ENCODE peak calls at places on chromosome 9, in five cellular contexts. One of them, this sample, is unnamed.
A peak's percentile ranks its signal among the peaks of the same experiment; 100 is the strongest.

GRCh38 chr9:89949116-89949515 is 344.3 kb downstream of the GADD45G start:
- DNase-seq in upper lobe of right lung: no peak
- DNase-seq in fibroblast of lung: no peak
- DNase-seq in HCT116: no peak
- DNase-seq in H1: no peak
- DNase-seq in this sample: no peak

GRCh38 chr9:124133752-124134151 is 122.2 kb downstream of the LHX2 start:
- DNase-seq in fibroblast of lung: peak; percentile 29
- DNase-seq in HCT116: no peak
- DNase-seq in H1: no peak
- DNase-seq in upper lobe of right lung: peak; percentile 76
- DNase-seq in this sample: no peak

GRCh38 chr9:130983283-130983670 is 25.7 kb upstream of the LAMC3 start:
- DNase-seq in H1: no peak
- DNase-seq in fibroblast of lung: no peak
- DNase-seq in upper lobe of right lung: no peak
- DNase-seq in HCT116: no peak
- DNase-seq in this sample: no peak

GRCh38 chr9:86602715-86603114 is 248.5 kb upstream of the TUT7 start:
- DNase-seq in H1: no peak
- DNase-seq in fibroblast of lung: no peak
- DNase-seq in upper lobe of right lung: no peak
- DNase-seq in HCT116: no peak
- DNase-seq in this sample: no peak

GRCh38 chr9:114779352-114779845 is 26.4 kb downstream of the TNFSF15 start:
- DNase-seq in HCT116: peak; percentile 22
- DNase-seq in fibroblast of lung: peak; percentile 46
- DNase-seq in upper lobe of right lung: peak; percentile 89
- DNase-seq in H1: no peak
- DNase-seq in this sample: no peak

GRCh38 chr9:13805566-13805965 is 508.4 kb downstream of the NFIB start:
- DNase-seq in H1: no peak
- DNase-seq in upper lobe of right lung: no peak
- DNase-seq in HCT116: no peak
- DNase-seq in fibroblast of lung: no peak
- DNase-seq in this sample: no peak

GRCh38 chr9:22010881-22011625 is 1.9 kb upstream of the CDKN2B start:
- DNase-seq in HCT116: no peak
- DNase-seq in upper lobe of right lung: no peak
- DNase-seq in fibroblast of lung: no peak
- DNase-seq in H1: peak; percentile 78
- DNase-seq in this sample: no peak

GRCh38 chr9:130484362-130485072 is 39.8 kb downstream of the ASS1 start:
- DNase-seq in fibroblast of lung: no peak
- DNase-seq in upper lobe of right lung: no peak
- DNase-seq in H1: no peak
- DNase-seq in HCT116: no peak
- DNase-seq in this sample: no peak

GRCh38 chr9:89178162-89179120 is at the start of gene SHC3:
- DNase-seq in fibroblast of lung: peak; percentile 81
- DNase-seq in H1: peak; percentile 73
- DNase-seq in HCT116: no peak
- DNase-seq in upper lobe of right lung: no peak
- DNase-seq in this sample: no peak

GRCh38 chr9:127944586-127945218 is 7.0 kb upstream of the DPM2 start:
- DNase-seq in fibroblast of lung: no peak
- DNase-seq in H1: no peak
- DNase-seq in HCT116: no peak
- DNase-seq in upper lobe of right lung: no peak
- DNase-seq in this sample: no peak

GRCh38 chr9:127942152-127943010 is 4.7 kb upstream of the DPM2 start:
- DNase-seq in HCT116: no peak
- DNase-seq in fibroblast of lung: peak; percentile 53
- DNase-seq in upper lobe of right lung: peak; percentile 86
- DNase-seq in H1: peak; percentile 83
- DNase-seq in this sample: no peak

GRCh38 chr9:127943746-127944145 is 6.1 kb upstream of the DPM2 start:
- DNase-seq in H1: peak; percentile 93
- DNase-seq in upper lobe of right lung: peak; percentile 93
- DNase-seq in fibroblast of lung: peak; percentile 62
- DNase-seq in HCT116: peak; percentile 51
- DNase-seq in this sample: no peak

GRCh38 chr9:127941062-127941925 is 3.6 kb upstream of the DPM2 start:
- DNase-seq in H1: no peak
- DNase-seq in HCT116: no peak
- DNase-seq in fibroblast of lung: no peak
- DNase-seq in upper lobe of right lung: no peak
- DNase-seq in this sample: no peak

GRCh38 chr9:127943011-127943662 is 5.5 kb upstream of the DPM2 start:
- DNase-seq in fibroblast of lung: no peak
- DNase-seq in HCT116: no peak
- DNase-seq in H1: no peak
- DNase-seq in upper lobe of right lung: no peak
- DNase-seq in this sample: no peak
- TF ChIP-seq CTCF in fibroblast of lung: no peak
- TF ChIP-seq CTCF in HCT116: no peak
- TF ChIP-seq CTCF in H1: no peak
- TF ChIP-seq CTCF in upper lobe of right lung: no peak
- TF ChIP-seq CTCF in this sample: no peak

GRCh38 chr9:109417054-109417453 is 81.1 kb downstream of the PTPN3 start:
- DNase-seq in upper lobe of right lung: no peak
- DNase-seq in fibroblast of lung: peak; percentile 36
- DNase-seq in HCT116: no peak
- DNase-seq in H1: no peak
- DNase-seq in this sample: no peak
- H3K4me3 ChIP-seq in upper lobe of right lung: no peak overlapping the region
- H3K4me3 ChIP-seq in fibroblast of lung: no peak overlapping the region
- H3K4me3 ChIP-seq in HCT116: no peak overlapping the region
- H3K4me3 ChIP-seq in H1: no peak overlapping the region
- H3K4me3 ChIP-seq in this sample: no peak overlapping the region

GRCh38 chr9:121734465-121734864 is 83.0 kb downstream of the DAB2IP start:
- DNase-seq in H1: no peak
- DNase-seq in upper lobe of right lung: no peak
- DNase-seq in fibroblast of lung: no peak
- DNase-seq in HCT116: no peak
- DNase-seq in this sample: no peak

GRCh38 chr9:121736964-121737462 is 85.6 kb downstream of the DAB2IP start:
- DNase-seq in fibroblast of lung: no peak
- DNase-seq in HCT116: no peak
- DNase-seq in upper lobe of right lung: peak; percentile 88
- DNase-seq in H1: peak; percentile 79
- DNase-seq in this sample: no peak

GRCh38 chr9:121736147-121736721 is 84.8 kb downstream of the DAB2IP start:
- DNase-seq in fibroblast of lung: peak; percentile 47
- DNase-seq in H1: peak; percentile 79
- DNase-seq in upper lobe of right lung: peak; percentile 91
- DNase-seq in HCT116: no peak
- DNase-seq in this sample: no peak

GRCh38 chr9:121735065-121735791 is 83.8 kb downstream of the DAB2IP start:
- DNase-seq in upper lobe of right lung: no peak
- DNase-seq in H1: peak; percentile 71
- DNase-seq in fibroblast of lung: peak; percentile 72
- DNase-seq in HCT116: no peak
- DNase-seq in this sample: no peak

GRCh38 chr9:121735792-121736130 is 84.3 kb downstream of the DAB2IP start:
- DNase-seq in upper lobe of right lung: no peak
- DNase-seq in H1: no peak
- DNase-seq in HCT116: no peak
- DNase-seq in fibroblast of lung: no peak
- DNase-seq in this sample: no peak
- TF ChIP-seq CTCF in upper lobe of right lung: no peak
- TF ChIP-seq CTCF in H1: no peak
- TF ChIP-seq CTCF in HCT116: no peak
- TF ChIP-seq CTCF in fibroblast of lung: no peak
- TF ChIP-seq CTCF in this sample: no peak

GRCh38 chr9:133164209-133164590 is 486 bp upstream of the GBGT1 start:
- DNase-seq in HCT116: no peak
- DNase-seq in upper lobe of right lung: no peak
- DNase-seq in fibroblast of lung: no peak
- DNase-seq in H1: no peak
- DNase-seq in this sample: no peak
- H3K4me3 ChIP-seq in HCT116: no peak overlapping the region
- H3K4me3 ChIP-seq in upper lobe of right lung: peak overlapping the region; percentile 71
- H3K4me3 ChIP-seq in fibroblast of lung: peak overlapping the region; percentile 47
- H3K4me3 ChIP-seq in H1: peak overlapping the region; percentile 42
- H3K4me3 ChIP-seq in this sample: peak overlapping the region; percentile 62

GRCh38 chr9:92141144-92142129 is 26.2 kb upstream of the SPTLC1 start:
- DNase-seq in H1: peak; percentile 80
- DNase-seq in HCT116: no peak
- DNase-seq in fibroblast of lung: peak; percentile 58
- DNase-seq in upper lobe of right lung: no peak
- DNase-seq in this sample: no peak
- TF ChIP-seq CTCF in H1: peak; percentile 34
- TF ChIP-seq CTCF in HCT116: no peak
- TF ChIP-seq CTCF in fibroblast of lung: no peak
- TF ChIP-seq CTCF in upper lobe of right lung: no peak
- TF ChIP-seq CTCF in this sample: no peak

This sample was measured in esophagus squamous epithelium.